ENCODE peak calls at places on chromosomes 16 and 17, in five cellular contexts. One of them, this sample, is unnamed.
A peak's percentile ranks its signal among the peaks of the same experiment; 100 is the strongest.

GRCh38 chr16:87457724-87458423 is 35.0 kb downstream of the ZCCHC14 start:
- DNase-seq in H9: no peak
- DNase-seq in neuronal stem cell: no peak
- DNase-seq in IMR-90: peak; percentile 99
- DNase-seq in mesendoderm: peak; percentile 85
- DNase-seq in this sample: peak; percentile 65

GRCh38 chr17:51487947-51488346 is 227.6 kb downstream of the UTP18 start:
- DNase-seq in H9: peak; percentile 79
- DNase-seq in neuronal stem cell: peak; percentile 26
- DNase-seq in IMR-90: no peak
- DNase-seq in mesendoderm: peak; percentile 78
- DNase-seq in this sample: no peak

GRCh38 chr16:86889974-86890373 is 311.6 kb downstream of the FOXL1 start:
- DNase-seq in H9: no peak
- DNase-seq in neuronal stem cell: no peak
- DNase-seq in IMR-90: no peak
- DNase-seq in mesendoderm: no peak
- DNase-seq in this sample: no peak

GRCh38 chr16:53504161-53504663 is 1.2 kb upstream of the AKTIP start:
- DNase-seq in H9: no peak
- DNase-seq in neuronal stem cell: no peak
- DNase-seq in IMR-90: peak; percentile 31
- DNase-seq in mesendoderm: peak; percentile 61
- DNase-seq in this sample: no peak

GRCh38 chr17:951388-952132 is 28.0 kb downstream of the NXN start:
- DNase-seq in H9: peak; percentile 94
- DNase-seq in neuronal stem cell: peak; percentile 67
- DNase-seq in IMR-90: peak; percentile 89
- DNase-seq in mesendoderm: peak; percentile 96
- DNase-seq in this sample: no peak

GRCh38 chr17:162689-163088 is 18.8 kb downstream of the DOC2B start:
- DNase-seq in H9: no peak
- DNase-seq in neuronal stem cell: no peak
- DNase-seq in IMR-90: no peak
- DNase-seq in mesendoderm: no peak
- DNase-seq in this sample: no peak

GRCh38 chr17:39627717-39628516 is 1.2 kb downstream of the PPP1R1B start:
- DNase-seq in H9: no peak
- DNase-seq in neuronal stem cell: no peak
- DNase-seq in IMR-90: no peak
- DNase-seq in mesendoderm: no peak
- DNase-seq in this sample: no peak

GRCh38 chr16:85317704-85318103 is 205.4 kb upstream of the CIBAR2 start:
- DNase-seq in H9: no peak
- DNase-seq in neuronal stem cell: no peak
- DNase-seq in IMR-90: no peak
- DNase-seq in mesendoderm: no peak
- DNase-seq in this sample: no peak

GRCh38 chr16:66131895-66132294 is 234.6 kb upstream of the CDH5 start:
- DNase-seq in H9: no peak
- DNase-seq in neuronal stem cell: no peak
- DNase-seq in IMR-90: peak; percentile 82
- DNase-seq in mesendoderm: no peak
- DNase-seq in this sample: no peak

GRCh38 chr17:49390548-49391324 is 23.9 kb downstream of the PHB1 start:
- DNase-seq in H9: no peak
- DNase-seq in neuronal stem cell: no peak
- DNase-seq in IMR-90: no peak
- DNase-seq in mesendoderm: no peak
- DNase-seq in this sample: no peak

DNA sequence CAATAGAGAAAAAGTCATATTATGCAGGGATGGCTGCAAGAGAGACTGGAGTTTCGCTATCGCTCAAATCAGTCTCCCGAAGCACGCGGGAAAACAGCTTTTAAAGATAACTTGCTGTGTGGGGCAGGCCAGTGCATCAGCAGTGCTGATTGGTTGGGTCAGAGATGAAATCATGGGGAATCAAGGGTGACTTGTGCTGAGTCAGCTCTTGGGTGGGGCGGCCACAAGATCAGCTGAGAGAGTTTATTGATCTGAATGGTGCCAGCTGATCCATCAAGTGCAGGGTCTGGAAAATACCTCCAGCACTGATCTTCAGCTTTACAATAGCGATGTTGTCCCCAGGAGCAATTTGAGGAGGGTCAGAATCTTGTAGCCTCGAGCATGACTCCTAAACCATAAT is 430.5 kb downstream of the RBFOX1 start:
- DNase-seq in H9: no peak
- DNase-seq in neuronal stem cell: no peak
- DNase-seq in IMR-90: no peak
- DNase-seq in mesendoderm: no peak
- DNase-seq in this sample: no peak
- H2BK120ac ChIP-seq in H9: no peak overlapping the region
- H2BK120ac ChIP-seq in neuronal stem cell: no peak overlapping the region
- H2BK120ac ChIP-seq in IMR-90: no peak overlapping the region
- H2BK120ac ChIP-seq in mesendoderm: no peak overlapping the region
- H2BK120ac ChIP-seq in this sample: no peak overlapping the region

DNA sequence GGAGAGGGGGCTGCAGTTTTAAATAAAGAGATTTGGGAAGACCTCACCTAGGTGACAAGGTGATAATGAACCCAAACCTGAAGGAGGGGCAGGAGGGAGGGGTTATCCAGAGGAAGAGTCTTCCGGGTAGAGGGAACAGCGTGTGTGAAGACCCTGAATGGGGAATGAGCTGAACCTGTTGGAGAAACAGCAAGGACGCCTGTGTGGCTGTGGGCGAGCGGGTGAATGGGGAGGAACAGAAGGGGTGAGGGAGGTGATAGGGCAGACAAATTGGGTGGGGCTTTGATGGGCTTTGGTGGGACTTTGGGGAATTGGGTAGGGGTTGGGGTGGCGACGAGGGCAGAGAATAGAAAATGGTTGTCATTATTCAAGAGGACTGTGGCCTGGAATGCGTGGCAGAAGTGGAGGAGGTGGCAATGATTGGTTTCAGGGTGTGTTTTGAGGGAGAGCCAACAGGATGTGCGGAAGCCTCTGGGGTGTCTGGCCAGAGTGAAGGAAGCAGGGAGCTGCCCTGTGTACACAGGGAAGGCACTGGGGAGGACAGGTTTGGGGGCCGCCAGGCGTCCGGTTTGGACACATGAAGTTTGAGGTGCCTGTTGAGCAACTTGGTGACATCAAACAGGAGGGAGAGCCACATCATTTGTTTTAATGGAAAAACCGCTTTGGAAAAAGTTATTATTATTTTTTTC is 48.7 kb downstream of the NKD1 start:
- DNase-seq in H9: no peak
- DNase-seq in neuronal stem cell: no peak
- DNase-seq in IMR-90: no peak
- DNase-seq in mesendoderm: peak; percentile 55
- DNase-seq in this sample: no peak
- H3K4me1 ChIP-seq in H9: peaks cover 3% of the 10 kb centered on the region
- H3K4me1 ChIP-seq in neuronal stem cell: peaks cover 6% of the 10 kb centered on the region
- H3K4me1 ChIP-seq in IMR-90: no peaks in the 10 kb centered on the region
- H3K4me1 ChIP-seq in mesendoderm: peaks cover 6% of the 10 kb centered on the region
- H3K4me1 ChIP-seq in this sample: peaks cover 21% of the 10 kb centered on the region

GRCh38 chr17:7029096-7029495 is 6.2 kb downstream of the BCL6B start:
- DNase-seq in H9: no peak
- DNase-seq in neuronal stem cell: no peak
- DNase-seq in IMR-90: no peak
- DNase-seq in mesendoderm: no peak
- DNase-seq in this sample: no peak

GRCh38 chr17:7035591-7036368 is at the start of gene SLC16A13:
- DNase-seq in H9: peak; percentile 99
- DNase-seq in neuronal stem cell: peak; percentile 88
- DNase-seq in IMR-90: peak; percentile 94
- DNase-seq in mesendoderm: peak; percentile 98
- DNase-seq in this sample: peak; percentile 71

GRCh38 chr17:7029659-7030058 is 6.2 kb upstream of the SLC16A13 start:
- DNase-seq in H9: no peak
- DNase-seq in neuronal stem cell: no peak
- DNase-seq in IMR-90: no peak
- DNase-seq in mesendoderm: no peak
- DNase-seq in this sample: no peak

GRCh38 chr17:7038025-7038862 is 2.4 kb downstream of the SLC16A13 start:
- DNase-seq in H9: peak; percentile 55
- DNase-seq in neuronal stem cell: no peak
- DNase-seq in IMR-90: no peak
- DNase-seq in mesendoderm: no peak
- DNase-seq in this sample: no peak

GRCh38 chr17:7034955-7035590 is 742 bp upstream of the SLC16A13 start:
- DNase-seq in H9: no peak
- DNase-seq in neuronal stem cell: no peak
- DNase-seq in IMR-90: no peak
- DNase-seq in mesendoderm: no peak
- DNase-seq in this sample: no peak
- H2BK120ac ChIP-seq in H9: no peak overlapping the region
- H2BK120ac ChIP-seq in neuronal stem cell: no peak overlapping the region
- H2BK120ac ChIP-seq in IMR-90: peak overlapping the region; percentile 53
- H2BK120ac ChIP-seq in mesendoderm: no peak overlapping the region
- H2BK120ac ChIP-seq in this sample: peak overlapping the region; percentile 5

DNA sequence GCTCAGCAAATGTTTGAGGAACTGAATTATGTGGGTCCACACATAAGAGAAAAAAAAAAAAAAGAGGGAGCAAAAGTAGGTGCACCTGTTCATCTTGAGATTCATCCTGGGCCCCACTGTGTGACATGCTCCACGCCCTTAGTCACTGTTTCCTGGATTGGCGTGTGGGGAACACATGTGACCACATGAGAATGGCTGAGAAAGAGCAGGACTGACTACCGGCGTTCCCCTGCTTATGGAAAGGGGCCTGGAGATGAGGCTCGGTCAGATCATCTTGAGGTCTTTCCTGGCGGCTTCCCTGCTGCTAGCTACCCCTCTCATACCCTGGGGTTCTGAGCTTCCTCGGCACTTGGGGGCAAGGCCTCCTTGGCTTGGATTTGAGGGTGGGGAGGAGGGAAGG is 3.9 kb downstream of the DEXI start:
- DNase-seq in H9: no peak
- DNase-seq in neuronal stem cell: no peak
- DNase-seq in IMR-90: no peak
- DNase-seq in mesendoderm: no peak
- DNase-seq in this sample: no peak
- H3K4me1 ChIP-seq in H9: peaks cover 3% of the 10 kb centered on the region
- H3K4me1 ChIP-seq in neuronal stem cell: peaks cover 16% of the 10 kb centered on the region
- H3K4me1 ChIP-seq in IMR-90: peaks cover 22% of the 10 kb centered on the region
- H3K4me1 ChIP-seq in mesendoderm: peaks cover 11% of the 10 kb centered on the region
- H3K4me1 ChIP-seq in this sample: peaks cover 25% of the 10 kb centered on the region

DNA sequence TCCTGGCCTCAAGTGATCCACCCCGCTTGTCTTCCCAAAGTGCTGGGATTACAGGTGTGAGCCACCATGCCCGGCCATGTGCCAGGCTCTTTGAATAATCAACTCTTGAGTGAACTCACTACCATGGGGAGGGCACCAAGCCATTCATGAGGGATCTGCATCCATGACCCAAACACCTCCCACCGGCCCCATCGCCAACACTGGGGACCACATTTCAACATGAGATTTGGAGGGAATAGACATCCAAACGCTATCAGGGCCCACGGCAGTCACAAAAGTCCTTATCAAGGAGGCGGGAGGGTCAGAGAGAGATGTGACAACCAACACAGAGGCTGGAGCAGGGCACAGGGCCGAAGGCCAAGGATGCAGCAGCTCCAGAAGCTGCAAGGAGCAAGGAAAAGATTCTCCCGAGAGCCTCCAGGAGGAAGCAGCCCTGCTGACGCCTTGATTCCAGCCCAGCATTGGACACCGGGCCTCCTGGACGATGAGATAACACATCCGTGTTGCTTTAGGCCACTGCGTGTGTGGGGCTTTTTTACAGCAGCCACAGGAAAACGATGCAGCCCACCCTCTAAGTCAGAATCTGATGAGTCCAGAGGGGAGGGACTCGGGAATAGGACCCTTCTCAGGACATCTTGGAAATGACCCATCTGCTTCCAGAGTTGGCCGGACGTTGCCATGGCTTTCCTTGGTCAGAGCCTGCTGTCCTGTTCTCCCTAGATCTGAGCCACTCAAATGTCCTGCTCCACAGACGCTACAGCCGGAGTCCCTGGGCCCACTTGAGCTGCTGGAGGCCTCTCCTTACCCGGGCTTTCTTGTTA is 47.3 kb upstream of the CMIP start:
- DNase-seq in H9: no peak
- DNase-seq in neuronal stem cell: no peak
- DNase-seq in IMR-90: no peak
- DNase-seq in mesendoderm: no peak
- DNase-seq in this sample: no peak
- H2BK120ac ChIP-seq in H9: no peak overlapping the region
- H2BK120ac ChIP-seq in neuronal stem cell: no peak overlapping the region
- H2BK120ac ChIP-seq in IMR-90: no peak overlapping the region
- H2BK120ac ChIP-seq in mesendoderm: no peak overlapping the region
- H2BK120ac ChIP-seq in this sample: no peak overlapping the region

This sample was measured in trophoblast cell.